ENCODE peak calls at places on chromosomes 2 and 18, in eight cellular contexts. U is pulmonary artery endothelial cell; W is GM20000; N is HFF-Myc; D is activated naive CD4-positive, alpha-beta T cell; T is hypothalamus; I is omental fat pad; C is mammary epithelial cell. L is an unnamed sample.

GRCh38 chr2:113888641-113889470 is 1.0 kb upstream of the ACTR3 start:
- DNase-seq in U (no peak), W (no peak), N (no peak), D (no peak), T (no peak), I (no peak), C (no peak), L (no peak)

GRCh38 chr2:111884592-111884964 is 585 bp upstream of the ANAPC1 start:
- DNase-seq in U (no peak), W (no peak), N (no peak), D (no peak), T (no peak), I (no peak), C (no peak), L (no peak)

GRCh38 chr2:157326683-157327082 is 1.1 kb upstream of the ERMN start:
- DNase-seq in U (no peak), W (no peak), N (no peak), D (no peak), T (peak; percentile 10), I (no peak), C (no peak), L (no peak)

GRCh38 chr2:208830203-208830602 is 423.6 kb downstream of the PTH2R start:
- DNase-seq in U (no peak), W (no peak), N (no peak), D (no peak), T (no peak), I (no peak), C (no peak), L (no peak)

GRCh38 chr2:160028431-160029269 is 33.8 kb downstream of the PLA2R1 start:
- DNase-seq in U (no peak), W (no peak), N (no peak), D (no peak), T (no peak), I (no peak), C (no peak), L (peak; percentile 65)

GRCh38 chr2:9397201-9397600 is 26.1 kb downstream of the ITGB1BP1 start:
- DNase-seq in U (no peak), W (no peak), N (no peak), D (no peak), T (no peak), I (no peak), C (no peak), L (no peak)

GRCh38 chr2:173010233-173010632 is 65.4 kb upstream of the MAP3K20 start:
- DNase-seq in U (no peak), W (no peak), N (no peak), D (no peak), T (no peak), I (no peak), C (no peak), L (no peak)

GRCh38 chr2:179622635-179623034 is 238.8 kb downstream of the ZNF385B start:
- DNase-seq in U (no peak), W (no peak), N (no peak), D (no peak), T (no peak), I (no peak), C (no peak), L (no peak)

GRCh38 chr2:43005211-43005974 is 213.0 kb upstream of the HAAO start:
- DNase-seq in U (no peak), W (no peak), N (no peak), D (no peak), T (peak; percentile 61), I (no peak), C (no peak), L (no peak)

GRCh38 chr2:233789554-233789953 is 11.4 kb downstream of the MROH2A start:
- DNase-seq in U (no peak), W (no peak), N (no peak), D (no peak), T (no peak), I (no peak), C (no peak), L (no peak)

GRCh38 chr2:183995632-183996031 is 602.7 kb upstream of the ZNF804A start:
- DNase-seq in U (no peak), W (no peak), N (no peak), D (no peak), T (no peak), I (no peak), C (no peak), L (peak; percentile 85)

GRCh38 chr2:148888003-148888501 is 13.0 kb downstream of the KIF5C start:
- DNase-seq in U (no peak), W (no peak), N (no peak), D (no peak), T (no peak), I (no peak), C (no peak), L (no peak)

GRCh38 chr2:166417669-166418068 is 41.9 kb upstream of the SCN9A start:
- DNase-seq in U (no peak), W (no peak), N (no peak), D (no peak), T (no peak), I (no peak), C (peak; percentile 37), L (peak; percentile 74)

GRCh38 chr18:59551902-59552635 is 145.2 kb downstream of the CCBE1 start:
- DNase-seq in U (no peak), W (no peak), N (no peak), D (no peak), T (no peak), I (no peak), C (peak; percentile 22), L (no peak)